ENCODE peak calls at places on chromosomes 3 and 15, in five cellular contexts. D, T, C, B and W are unnamed samples. For H3K4me1, the result is how much of the 10 kb centered on the place peaks cover.

GRCh38 chr3:148605551-148605950 is 92.2 kb upstream of the AGTR1 start:
- DNase-seq in D (no peak), T (no peak), C (no peak), B (no peak), W (no peak)

GRCh38 chr15:97077930-97078329 is 747.4 kb downstream of the NR2F2 start:
- DNase-seq in B (no peak), C (no peak), D (no peak), T (peak), W (no peak)

GRCh38 chr3:148319161-148319915 is 378.4 kb upstream of the AGTR1 start:
- DNase-seq in T (no peak), C (no peak), D (no peak), B (no peak), W (no peak)

GRCh38 chr15:30963681-30964080 is 27.7 kb downstream of the MTMR10 start:
- DNase-seq in B (no peak), T (no peak), C (no peak), D (no peak), W (no peak)

GRCh38 chr3:30894521-30895289 is at the start of gene GADL1:
- DNase-seq in T (peak), C (no peak), B (peak), D (peak), W (peak)

GRCh38 chr15:68034071-68034470 is 20.0 kb upstream of the PIAS1 start:
- DNase-seq in C (no peak), T (no peak), B (no peak), D (no peak), W (no peak)

GRCh38 chr3:12135029-12135634 is 23.6 kb downstream of the TIMP4 start:
- DNase-seq in D (peak), T (peak), B (peak), C (peak), W (peak)

GRCh38 chr3:188659444-188660100 is 505.6 kb downstream of the LPP start:
- DNase-seq in C (no peak), T (no peak), D (no peak), B (no peak), W (no peak)

GRCh38 chr3:157543491-157544035 is 40.3 kb upstream of the VEPH1 start:
- DNase-seq in T (no peak), B (no peak), D (no peak), C (no peak), W (no peak)

GRCh38 chr15:78061963-78062427 is 15.5 kb downstream of the TBC1D2B start:
- DNase-seq in B (no peak), T (peak), C (no peak), D (no peak), W (peak)

GRCh38 chr3:124587053-124587408 is 143.2 kb upstream of the UMPS start:
- DNase-seq in C (no peak), B (peak), D (no peak), T (no peak), W (peak)

GRCh38 chr3:10389995-10390394 is 69.1 kb upstream of the SEC13 start:
- DNase-seq in T (no peak), C (no peak), B (no peak), D (no peak), W (no peak)

GRCh38 chr15:67194171-67195114 is 60.0 kb downstream of the AAGAB start:
- DNase-seq in D (no peak), B (no peak), T (no peak), C (no peak), W (no peak)

GRCh38 chr3:37753428-37753827 is 108.3 kb upstream of the CTDSPL start:
- DNase-seq in B (no peak), T (no peak), C (no peak), D (no peak), W (no peak)

GRCh38 chr15:79283252-79284048 is 928 bp downstream of the ANKRD34C start:
- DNase-seq in B (peak), D (no peak), C (no peak), T (peak), W (no peak)

GRCh38 chr3:142115927-142116668 is 33.2 kb downstream of the TFDP2 start:
- DNase-seq in C (no peak), B (no peak), D (no peak), T (no peak), W (no peak)

GRCh38 chr3:31699309-31699953 is 166.7 kb downstream of the STT3B start:
- DNase-seq in T (peak), D (no peak), B (no peak), C (no peak), W (no peak)

GRCh38 chr3:53730565-53730964 is 115.7 kb downstream of the CHDH start:
- DNase-seq in B (no peak), D (no peak), C (no peak), T (peak), W (no peak)

GRCh38 chr3:110178965-110179364 is 841.6 kb upstream of the DPPA4 start:
- DNase-seq in C (no peak), B (peak), T (no peak), D (no peak), W (no peak)

GRCh38 chr15:40498418-40498817 is 27.6 kb downstream of the CHST14 start:
- DNase-seq in T (no peak), D (no peak), C (no peak), B (no peak), W (no peak)

GRCh38 chr3:115071611-115072010 is 75.5 kb downstream of the ZBTB20 start:
- DNase-seq in B (peak), D (no peak), C (no peak), T (no peak), W (no peak)

GRCh38 chr3:161510510-161511260 is 14.1 kb downstream of the OTOL1 start:
- DNase-seq in B (no peak), D (no peak), T (peak), C (no peak), W (no peak)

GRCh38 chr3:70982700-70983140 is 600.8 kb downstream of the FOXP1 start:
- DNase-seq in D (no peak), T (no peak), B (peak), C (no peak), W (no peak)

GRCh38 chr3:28206479-28206878 is 34.9 kb upstream of the CMC1 start:
- DNase-seq in D (no peak), T (no peak), C (no peak), B (peak), W (no peak)

GRCh38 chr15:93378547-93378946 is 289.5 kb upstream of the RGMA start:
- DNase-seq in T (no peak), C (no peak), B (no peak), D (no peak), W (no peak)

DNA sequence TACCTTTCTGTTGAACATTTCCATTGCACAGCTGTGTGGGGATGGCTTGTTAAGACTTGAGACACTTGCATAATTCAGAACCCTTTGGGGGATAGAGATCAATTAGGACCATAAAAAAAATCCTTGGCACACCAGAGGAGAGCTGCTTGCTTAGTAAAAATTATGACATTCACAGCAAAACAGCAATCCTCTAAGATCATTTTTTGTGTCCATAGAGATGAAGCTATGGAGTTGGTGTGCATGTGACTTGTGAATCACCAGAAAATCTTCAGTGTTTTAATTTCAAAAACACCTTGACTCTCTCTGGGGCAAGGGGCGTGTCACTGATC is 7.7 kb downstream of the COL8A1 start:
- DNase-seq in C (no peak), B (no peak), D (no peak), T (peak), W (no peak)
- H3K4me1 ChIP-seq in C (under half), B (under half), D (under half), T (under half), W (under half)

GRCh38 chr15:36924076-36924475 is 176.3 kb downstream of the MEIS2 start:
- DNase-seq in B (no peak), D (no peak), T (no peak), C (no peak), W (no peak)
- H3K4me3 ChIP-seq in B (no peak), D (no peak), T (no peak), C (no peak), W (no peak)

GRCh38 chr3:128334086-128334650 is 132.5 kb downstream of the DNAJB8 start:
- DNase-seq in T (no peak), B (no peak), D (no peak), C (no peak), W (no peak)
- H3K4me1 ChIP-seq in T (under half), B (under half), D (under half), C (under half), W (under half)

GRCh38 chr3:104291437-104291851 is 1075.3 kb upstream of the ALCAM start:
- DNase-seq in B (peak), C (no peak), T (no peak), D (no peak), W (no peak)

GRCh38 chr3:104286645-104287044 is 1080.1 kb upstream of the ALCAM start:
- DNase-seq in B (no peak), D (no peak), T (no peak), C (no peak), W (no peak)

GRCh38 chr3:104297617-104298016 is 1069.1 kb upstream of the ALCAM start:
- DNase-seq in B (no peak), D (no peak), T (no peak), C (no peak), W (no peak)

DNA sequence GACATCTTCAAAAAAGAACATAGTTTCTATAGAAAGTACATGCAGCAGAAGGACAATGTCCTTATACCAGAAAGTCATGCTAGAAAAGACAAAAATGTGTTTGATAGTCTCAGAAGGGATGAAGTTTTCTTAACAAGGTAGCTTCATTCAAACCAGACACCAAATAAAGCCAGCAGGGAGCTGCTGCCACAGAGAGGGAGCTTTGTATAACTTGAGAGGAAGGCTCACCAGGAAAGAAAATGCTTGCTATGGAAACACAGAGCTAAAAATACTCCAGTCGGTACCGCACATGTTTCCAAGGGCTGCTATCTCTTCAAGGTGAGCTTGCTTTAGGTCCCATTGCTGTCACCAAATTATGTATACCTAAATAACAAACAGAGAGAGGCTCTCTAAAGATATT is 1074.8 kb upstream of the ALCAM start:
- DNase-seq in D (no peak), T (no peak), B (peak), C (no peak), W (no peak)
- H3K4me3 ChIP-seq in D (peak), T (no peak), B (no peak), C (no peak), W (no peak)

GRCh38 chr15:64763021-64763420 is 12.4 kb downstream of the RBPMS2 start:
- DNase-seq in C (no peak), D (no peak), B (no peak), T (no peak), W (no peak)

GRCh38 chr15:64762546-64762945 is 12.8 kb downstream of the RBPMS2 start:
- DNase-seq in C (no peak), T (no peak), D (no peak), B (no peak), W (no peak)

GRCh38 chr15:64763462-64763861 is 11.9 kb downstream of the RBPMS2 start:
- DNase-seq in C (no peak), B (no peak), T (no peak), D (no peak), W (no peak)

GRCh38 chr15:64761156-64761555 is 14.2 kb downstream of the RBPMS2 start:
- DNase-seq in B (no peak), T (no peak), C (no peak), D (no peak), W (peak)

DNA sequence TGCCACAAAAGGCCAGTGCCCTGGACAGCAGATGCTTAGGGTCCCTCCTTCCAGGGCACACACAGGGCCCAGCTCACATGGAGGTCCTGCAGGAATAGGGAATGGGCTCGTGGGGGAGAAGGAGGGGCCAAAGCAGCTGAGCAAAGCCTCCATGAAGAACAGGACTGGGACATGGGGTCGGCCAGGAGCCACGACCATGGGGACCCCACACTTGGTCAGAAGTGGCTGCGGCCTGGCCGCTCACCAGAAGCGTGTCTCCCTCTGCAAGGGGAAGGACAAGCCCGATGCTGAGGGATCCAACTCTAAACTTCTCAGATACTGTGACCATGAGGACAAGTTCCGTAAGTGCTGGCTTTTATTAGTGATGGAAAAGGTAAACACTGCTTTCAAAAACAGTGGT is 15.3 kb downstream of the RBPMS2 start:
- DNase-seq in T (no peak), B (no peak), D (no peak), C (no peak), W (no peak)
- H3K4me1 ChIP-seq in T (under half), B (under half), D (under half), C (under half), W (under half)

DNA sequence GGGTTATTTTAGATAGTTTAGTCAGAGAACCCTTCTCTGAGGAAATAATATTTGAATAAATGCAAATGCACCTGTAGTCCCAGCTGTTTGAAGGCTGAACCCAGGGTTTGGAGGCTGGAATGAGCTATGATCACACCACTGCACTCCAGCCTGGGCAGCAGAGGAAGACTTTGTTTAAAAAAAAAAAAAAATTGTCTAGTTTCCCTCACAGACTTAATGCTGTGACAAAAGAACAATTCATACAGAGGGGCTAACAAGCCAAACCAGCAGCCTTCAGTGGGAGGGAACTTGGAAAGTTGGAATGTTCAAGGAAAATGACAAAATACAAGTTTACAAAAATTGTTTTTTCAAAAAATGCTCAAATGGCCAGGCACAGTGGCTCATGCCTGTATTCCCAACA is 228.1 kb upstream of the CGNL1 start:
- DNase-seq in B (no peak), C (no peak), T (no peak), D (no peak), W (no peak)
- H3K4me3 ChIP-seq in B (no peak), C (no peak), T (no peak), D (no peak), W (no peak)